ENCODE peak calls at places on chromosomes 4 and X, in seven cellular contexts. D, K, H, O, A, C and X are unnamed samples.

GRCh38 chr4:3111461-3111860 is 37.0 kb downstream of the HTT start:
- DNase-seq in K (no peak), D (no peak), A (peak), H (peak), O (peak), C (no peak), X (no peak)

GRCh38 chr4:104507112-104507511 is 12.4 kb upstream of the CXXC4 start:
- DNase-seq in D (no peak), C (no peak), K (no peak), O (no peak), A (no peak), H (no peak), X (no peak)

GRCh38 chr4:22190855-22191254 is 242.3 kb upstream of the KCNIP4 start:
- DNase-seq in H (peak), O (no peak), A (peak), C (no peak), D (no peak), K (no peak), X (no peak)

GRCh38 chrX:347351-348117 is 28.9 kb upstream of the GTPBP6 start:
- DNase-seq in K (no peak), D (no peak), C (no peak), O (no peak), H (no peak), A (no peak), X (no peak)

GRCh38 chr4:86679441-86679840 is 85.3 kb downstream of the PTPN13 start:
- DNase-seq in O (no peak), K (no peak), H (no peak), A (no peak), C (no peak), D (no peak), X (no peak)

GRCh38 chrX:143664302-143664701 is 28.4 kb upstream of the SLITRK4 start:
- DNase-seq in D (no peak), O (no peak), C (no peak), A (peak), H (peak), K (peak), X (no peak)

GRCh38 chr4:67549123-67549522 is 3.8 kb upstream of the CENPC start:
- DNase-seq in A (peak), K (no peak), O (no peak), H (peak), C (no peak), D (no peak), X (no peak)

GRCh38 chr4:8278009-8278395 is 8.4 kb downstream of the HTRA3 start:
- DNase-seq in K (no peak), A (no peak), O (no peak), D (no peak), C (no peak), H (no peak), X (no peak)

GRCh38 chr4:82652062-82652461 is 90.3 kb upstream of the TMEM150C start:
- DNase-seq in K (no peak), A (peak), H (peak), D (no peak), O (no peak), C (no peak), X (no peak)

GRCh38 chrX:115491766-115492165 is 69.2 kb upstream of the PLS3 start:
- DNase-seq in C (no peak), H (peak), K (no peak), O (no peak), A (peak), D (no peak), X (no peak)

GRCh38 chr4:148955926-148956325 is 513.7 kb upstream of the NR3C2 start:
- DNase-seq in O (no peak), H (no peak), K (no peak), A (no peak), C (no peak), D (no peak), X (no peak)

GRCh38 chrX:129577473-129577872 is 37.4 kb downstream of the OCRL start:
- DNase-seq in A (peak), C (no peak), H (peak), K (no peak), D (no peak), O (no peak), X (no peak)

GRCh38 chr4:38266616-38267015 is 306.4 kb downstream of the PTTG2 start:
- DNase-seq in H (no peak), D (no peak), K (no peak), A (no peak), C (no peak), O (no peak), X (peak)

GRCh38 chrX:150239946-150240642 is 123.0 kb upstream of the MAMLD1 start:
- DNase-seq in H (no peak), K (no peak), C (no peak), D (no peak), A (no peak), O (no peak), X (peak)

GRCh38 chrX:13652256-13653021 is 502 bp upstream of the TCEANC start:
- DNase-seq in A (peak), H (peak), O (no peak), K (no peak), D (no peak), C (no peak), X (no peak)

GRCh38 chr4:117641519-117641918 is 392.8 kb upstream of the NDST3 start:
- DNase-seq in D (no peak), H (no peak), O (no peak), C (no peak), K (no peak), A (no peak), X (no peak)

GRCh38 chr4:117640836-117641235 is 393.4 kb upstream of the NDST3 start:
- DNase-seq in C (no peak), K (no peak), D (no peak), H (no peak), A (no peak), O (no peak), X (no peak)

GRCh38 chr4:117637347-117637746 is 396.9 kb upstream of the NDST3 start:
- DNase-seq in K (no peak), D (no peak), A (no peak), C (no peak), H (no peak), O (no peak), X (no peak)
- TF ChIP-seq CTCF in K (no peak), D (no peak), A (no peak), C (no peak), H (no peak), O (no peak), X (no peak)

DNA sequence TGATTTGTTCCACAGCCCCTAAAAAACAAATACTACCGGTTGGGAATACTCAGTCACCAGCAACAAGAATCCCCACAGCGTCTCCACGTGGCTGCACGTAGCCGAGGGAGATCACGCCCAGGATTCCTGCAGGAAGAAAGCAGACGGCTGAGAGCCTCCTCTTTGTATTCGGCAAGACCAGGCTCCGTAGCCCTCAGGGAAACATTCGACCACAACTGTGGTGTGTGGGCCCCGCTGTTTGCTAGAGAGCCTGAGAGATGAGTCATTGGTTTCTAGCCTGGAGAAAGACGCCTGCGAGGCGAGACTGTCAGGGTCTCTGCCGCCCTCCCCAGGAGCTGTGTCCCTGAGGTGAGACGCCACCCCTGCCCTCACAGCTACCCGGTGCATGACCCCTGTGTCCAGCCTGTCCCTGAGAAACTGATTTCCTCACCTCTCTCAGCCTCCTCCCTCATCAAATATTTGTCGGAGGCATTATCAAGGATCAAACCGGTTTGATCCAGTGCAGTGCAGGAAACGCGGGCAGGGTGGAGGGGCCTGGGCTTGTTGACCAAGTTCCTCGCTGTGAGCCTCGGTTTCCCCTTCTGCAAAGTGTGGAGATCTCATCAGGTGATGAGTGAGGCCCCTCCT is 4.7 kb upstream of the S100P start:
- DNase-seq in C (peak), O (no peak), A (peak), H (peak), K (peak), D (no peak), X (peak)
- TF ChIP-seq CTCF in C (no peak), O (no peak), A (no peak), H (no peak), K (no peak), D (no peak), X (no peak)

DNA sequence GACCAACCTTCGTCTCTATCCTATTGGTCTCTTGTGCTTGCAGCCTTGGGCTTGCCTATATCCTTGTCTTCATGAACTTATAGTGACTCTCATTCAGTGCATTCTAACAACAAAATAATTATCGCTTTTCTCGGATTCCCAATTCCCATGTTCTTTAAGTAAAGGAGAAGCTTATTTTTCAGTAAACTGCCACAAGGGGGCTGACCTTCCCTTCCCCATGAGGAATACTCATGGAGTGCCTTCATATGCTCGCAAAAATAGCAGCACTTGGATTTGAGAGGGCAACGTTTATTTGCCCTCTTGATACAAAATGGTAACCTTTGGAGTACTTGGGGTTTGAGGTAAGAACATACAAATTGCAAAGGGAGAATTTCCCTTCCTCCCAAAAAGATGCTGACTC is 183.2 kb upstream of the TENT5D start:
- DNase-seq in O (no peak), K (peak), A (peak), D (no peak), C (no peak), H (no peak), X (no peak)
- TF ChIP-seq CTCF in O (no peak), K (peak), A (peak), D (no peak), C (no peak), H (no peak), X (no peak)

DNA sequence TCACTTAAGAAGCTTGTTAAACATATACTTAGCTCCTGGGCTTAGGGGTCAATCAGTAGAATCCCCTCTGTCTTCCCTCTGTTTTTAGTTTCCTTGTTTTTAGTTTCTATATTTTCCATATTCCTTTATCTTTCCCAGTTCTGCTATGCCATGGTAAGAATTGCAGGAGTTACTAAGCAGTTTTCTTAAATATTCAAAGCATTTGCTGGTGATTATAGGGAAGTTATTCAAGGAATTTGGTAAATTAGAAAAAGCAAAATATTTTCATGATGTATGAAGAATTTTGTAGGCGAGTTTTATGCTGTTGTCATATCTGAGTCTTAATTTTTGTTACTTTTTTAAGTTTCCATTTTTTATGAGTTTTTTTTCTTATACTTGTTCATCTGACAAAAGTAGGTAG is 91.6 kb upstream of the NUDT6 start:
- DNase-seq in H (peak), K (no peak), O (no peak), A (peak), C (no peak), D (no peak), X (no peak)
- TF ChIP-seq CTCF in H (no peak), K (no peak), O (no peak), A (no peak), C (no peak), D (no peak), X (no peak)

DNA sequence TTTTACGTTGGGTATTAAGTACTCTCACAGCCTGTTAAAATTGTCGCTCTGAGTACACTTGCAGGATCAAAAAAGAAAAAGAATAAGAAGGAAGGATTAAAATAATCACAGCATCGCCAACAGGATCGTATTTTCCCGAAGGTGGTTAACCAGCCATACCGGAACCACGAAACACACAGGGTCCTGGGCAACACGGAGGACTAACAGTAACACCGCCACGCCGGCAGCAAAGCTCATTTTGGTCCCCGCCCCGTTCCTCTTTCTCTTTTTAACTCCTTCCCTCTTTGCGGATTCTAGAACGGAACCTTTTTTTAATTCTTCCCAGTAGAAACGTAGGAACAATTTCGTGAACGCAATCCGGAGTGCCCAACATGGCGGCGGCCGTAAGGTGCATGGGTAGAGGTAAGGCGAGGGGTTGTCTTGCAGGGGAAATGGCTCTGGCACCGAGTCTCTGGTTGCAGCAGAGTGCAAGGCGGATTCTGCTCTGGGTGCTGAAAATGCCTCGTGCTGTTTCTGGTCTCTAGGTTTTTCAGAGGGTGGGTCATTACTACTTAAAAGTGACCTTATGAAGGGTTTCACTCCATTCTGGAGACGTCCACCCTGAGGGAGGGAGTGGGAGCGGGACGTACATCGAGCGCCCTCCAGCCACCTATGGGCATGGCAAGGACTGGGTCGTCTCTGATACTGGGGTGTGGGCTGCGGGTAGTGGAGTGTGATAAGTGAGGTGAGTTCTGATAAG is at the start of gene MRPL1:
- DNase-seq in O (peak), A (peak), K (peak), C (peak), D (peak), H (peak), X (peak)
- TF ChIP-seq CTCF in O (no peak), A (peak), K (no peak), C (no peak), D (no peak), H (no peak), X (peak)

GRCh38 chrX:2652106-2652505 is 39.0 kb upstream of the CD99 start:
- DNase-seq in K (peak), H (no peak), C (no peak), A (no peak), D (no peak), O (no peak), X (no peak)
- TF ChIP-seq CTCF in K (peak), H (peak), C (no peak), A (peak), D (no peak), O (peak), X (no peak)

GRCh38 chr4:76584235-76585152 is 149.5 kb downstream of the SHROOM3 start:
- DNase-seq in O (no peak), K (no peak), D (no peak), H (no peak), A (peak), C (no peak), X (no peak)

GRCh38 chr4:76585270-76585669 is 150.2 kb downstream of the SHROOM3 start:
- DNase-seq in K (peak), O (no peak), H (peak), C (no peak), D (no peak), A (peak), X (no peak)

GRCh38 chr4:76588268-76588667 is 153.2 kb downstream of the SHROOM3 start:
- DNase-seq in K (peak), C (no peak), H (no peak), A (no peak), O (no peak), D (no peak), X (no peak)

GRCh38 chr4:76582817-76583087 is 147.7 kb downstream of the SHROOM3 start:
- DNase-seq in H (no peak), D (no peak), K (no peak), A (no peak), C (no peak), O (no peak), X (no peak)

GRCh38 chr4:76585897-76586360 is 150.9 kb downstream of the SHROOM3 start:
- DNase-seq in H (peak), O (peak), A (no peak), K (peak), C (peak), D (peak), X (no peak)
- TF ChIP-seq CTCF in H (peak), O (peak), A (peak), K (peak), C (no peak), D (no peak), X (peak)

GRCh38 chr4:35463251-35463952 is 780.9 kb downstream of the ARAP2 start:
- DNase-seq in K (peak), C (no peak), A (no peak), O (no peak), D (no peak), H (no peak), X (no peak)
- TF ChIP-seq CTCF in K (peak), C (no peak), A (no peak), O (no peak), D (no peak), H (no peak), X (no peak)

GRCh38 chr4:100690812-100691211 is 173.0 kb upstream of the EMCN start:
- DNase-seq in O (no peak), K (no peak), C (no peak), H (no peak), D (no peak), A (no peak), X (no peak)
- TF ChIP-seq CTCF in O (no peak), K (no peak), C (no peak), H (no peak), D (no peak), A (no peak), X (no peak)

GRCh38 chr4:66045913-66046312 is 375.6 kb upstream of the EPHA5 start:
- DNase-seq in K (no peak), C (no peak), A (no peak), O (no peak), D (no peak), H (no peak), X (no peak)
- TF ChIP-seq CTCF in K (peak), C (no peak), A (no peak), O (no peak), D (no peak), H (no peak), X (no peak)